ENCODE peak calls at places on chromosomes 2 and 18, in five cellular contexts. K is progenitor cell of endocrine pancreas, A is chondrocyte, Y is cardiac muscle cell, F is foreskin fibroblast. S is an unnamed sample.

GRCh38 chr2:199594443-199594842 is 136.7 kb upstream of the SATB2 start:
- DNase-seq in K (no peak), A (no peak), Y (no peak), F (no peak), S (no peak)

GRCh38 chr2:111667001-111667400 is 217.0 kb downstream of the ANAPC1 start:
- DNase-seq in K (no peak), A (no peak), Y (no peak), F (no peak), S (no peak)

GRCh38 chr2:20966061-20966460 is 77.8 kb downstream of the APOB start:
- DNase-seq in K (no peak), A (no peak), Y (no peak), F (no peak), S (no peak)

GRCh38 chr2:121187351-121187921 is 97.6 kb downstream of the TFCP2L1 start:
- DNase-seq in K (no peak), A (no peak), Y (no peak), F (no peak), S (no peak)

GRCh38 chr2:222613715-222614331 is 42.1 kb downstream of the FARSB start:
- DNase-seq in K (no peak), A (no peak), Y (peak), F (peak), S (peak)

GRCh38 chr18:11323359-11323819 is 174.0 kb upstream of the PIEZO2 start:
- DNase-seq in K (no peak), A (no peak), Y (peak), F (peak), S (no peak)

GRCh38 chr18:25467226-25468065 is 115.5 kb upstream of the ZNF521 start:
- DNase-seq in K (no peak), A (no peak), Y (no peak), F (peak), S (no peak)

GRCh38 chr18:3832211-3832610 is 382.2 kb downstream of the TGIF1 start:
- DNase-seq in K (no peak), A (no peak), Y (no peak), F (no peak), S (no peak)

GRCh38 chr18:11324956-11325873 is 175.8 kb upstream of the PIEZO2 start:
- DNase-seq in K (no peak), A (no peak), Y (peak), F (peak), S (no peak)

GRCh38 chr18:11501352-11501751 is 108.0 kb upstream of the SLC35G4 start:
- DNase-seq in K (no peak), A (no peak), Y (no peak), F (no peak), S (no peak)

GRCh38 chr18:73023975-73024374 is 156.2 kb upstream of the NETO1 start:
- DNase-seq in K (no peak), A (no peak), Y (no peak), F (no peak), S (no peak)

GRCh38 chr18:11391636-11392035 is 217.8 kb upstream of the SLC35G4 start:
- DNase-seq in K (no peak), A (no peak), Y (no peak), F (peak), S (no peak)

GRCh38 chr2:176383836-176384442 is 114.7 kb downstream of the MTX2 start:
- DNase-seq in K (no peak), A (no peak), Y (no peak), F (no peak), S (no peak)

GRCh38 chr2:26691881-26692813 is at the start of gene KCNK3:
- DNase-seq in K (peak), A (no peak), Y (peak), F (peak), S (peak)

GRCh38 chr2:134372611-134373131 is 118.8 kb downstream of the MGAT5 start:
- DNase-seq in K (no peak), A (no peak), Y (peak), F (peak), S (no peak)

GRCh38 chr2:218806346-218806978 is 24.5 kb downstream of the CYP27A1 start:
- DNase-seq in K (no peak), A (no peak), Y (peak), F (peak), S (no peak)

GRCh38 chr2:237012577-237013237 is 73.0 kb upstream of the COPS8 start:
- DNase-seq in K (no peak), A (no peak), Y (peak), F (no peak), S (no peak)

GRCh38 chr2:197431858-197432257 is 3.0 kb downstream of the SF3B1 start:
- DNase-seq in K (no peak), A (no peak), Y (no peak), F (no peak), S (no peak)

GRCh38 chr2:213722564-213722963 is 438.3 kb downstream of the SPAG16 start:
- DNase-seq in K (no peak), A (no peak), Y (no peak), F (no peak), S (no peak)

GRCh38 chr2:213723707-213724106 is 439.4 kb downstream of the SPAG16 start:
- DNase-seq in K (no peak), A (no peak), Y (no peak), F (no peak), S (no peak)

GRCh38 chr2:213726101-213726500 is 441.8 kb downstream of the SPAG16 start:
- DNase-seq in K (no peak), A (no peak), Y (no peak), F (no peak), S (no peak)

DNA sequence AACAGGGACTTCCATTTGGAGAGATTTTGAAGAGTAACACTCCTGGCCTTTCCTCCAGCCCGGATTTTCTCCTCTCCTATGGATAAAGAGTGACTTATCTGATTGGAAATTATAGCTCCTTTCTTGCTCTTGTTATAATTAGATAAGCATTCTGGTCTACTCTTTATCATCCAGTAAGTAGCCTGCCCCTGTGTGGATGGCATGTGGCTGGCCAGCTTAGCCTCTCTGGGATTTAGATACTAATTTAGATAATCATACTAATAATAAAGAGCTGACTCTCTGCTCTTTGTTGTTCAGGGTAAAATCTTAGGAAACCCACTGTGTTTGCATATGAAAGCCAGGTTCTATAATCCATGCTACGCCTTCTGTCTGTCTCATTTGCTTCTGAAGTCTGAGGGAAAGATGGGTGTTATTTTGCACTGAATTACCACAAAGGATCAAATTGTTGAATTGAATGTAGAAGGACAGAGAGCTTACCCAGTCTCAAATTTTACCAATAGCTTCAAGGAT is 438.8 kb downstream of the SPAG16 start:
- DNase-seq in K (no peak), A (no peak), Y (no peak), F (no peak), S (no peak)
- TF ChIP-seq CTCF in K (no peak), A (no peak), Y (no peak), F (no peak), S (no peak)

GRCh38 chr2:9095690-9096089 is 92.2 kb upstream of the MBOAT2 start:
- DNase-seq in K (no peak), A (no peak), Y (peak), F (peak), S (peak)
- TF ChIP-seq CTCF in K (no peak), A (peak), Y (peak), F (peak), S (no peak)

DNA sequence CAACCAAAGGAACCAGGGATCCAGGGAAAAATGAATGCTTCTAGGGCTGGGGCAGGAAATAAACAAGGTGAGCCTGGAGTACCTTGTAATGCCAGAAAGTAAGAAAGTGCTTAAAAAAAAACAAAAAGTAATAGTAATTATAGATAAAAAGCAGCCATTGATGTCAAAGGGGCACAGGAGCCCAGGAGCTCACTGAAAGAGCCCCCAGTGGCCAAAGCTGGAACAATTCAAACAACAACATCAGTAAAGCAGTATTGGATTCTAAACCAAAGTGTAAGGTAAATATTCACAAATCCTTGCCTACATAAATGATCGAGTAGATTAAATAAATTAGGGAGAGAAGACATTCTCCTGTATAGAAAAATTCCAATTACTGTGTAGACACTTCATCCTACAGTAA is 114.3 kb upstream of the ARL4C start:
- DNase-seq in K (no peak), A (no peak), Y (no peak), F (no peak), S (no peak)
- TF ChIP-seq CTCF in K (peak), A (peak), Y (peak), F (peak), S (peak)

DNA sequence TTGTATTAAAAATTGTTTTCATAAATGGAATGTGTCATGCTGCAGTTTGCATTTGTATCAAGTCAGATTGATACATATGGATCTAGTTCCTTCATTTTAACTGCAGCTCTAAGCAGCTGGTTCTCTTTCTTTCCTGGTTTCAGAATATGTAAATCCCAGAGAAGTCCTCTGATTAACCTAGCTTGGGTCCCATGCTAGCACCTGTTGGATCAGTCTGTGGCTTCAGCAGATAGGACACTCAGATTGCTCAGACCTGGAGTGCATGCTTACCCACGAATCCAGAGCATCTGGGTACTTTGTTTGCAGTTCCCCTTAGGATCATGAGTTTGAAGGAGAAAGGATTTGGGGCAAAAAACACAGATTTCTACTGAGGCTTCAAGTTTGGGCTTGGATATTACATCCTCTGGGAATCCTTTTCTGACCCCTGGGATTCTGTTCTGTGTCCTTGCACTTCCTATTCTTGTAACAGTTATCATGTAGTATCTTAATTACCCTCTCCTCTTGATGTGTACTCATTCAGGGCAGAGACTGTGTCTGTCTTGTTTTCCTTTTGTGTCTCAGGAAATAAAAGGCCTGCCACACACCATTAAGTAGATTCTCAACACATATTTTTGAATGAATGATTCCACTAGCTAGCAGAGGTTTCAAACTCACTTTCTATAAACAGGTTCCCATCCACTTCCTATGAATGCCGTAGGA is 142.1 kb downstream of the PHLPP1 start:
- DNase-seq in K (no peak), A (no peak), Y (no peak), F (no peak), S (no peak)
- TF ChIP-seq CTCF in K (no peak), A (no peak), Y (no peak), F (no peak), S (no peak)

DNA sequence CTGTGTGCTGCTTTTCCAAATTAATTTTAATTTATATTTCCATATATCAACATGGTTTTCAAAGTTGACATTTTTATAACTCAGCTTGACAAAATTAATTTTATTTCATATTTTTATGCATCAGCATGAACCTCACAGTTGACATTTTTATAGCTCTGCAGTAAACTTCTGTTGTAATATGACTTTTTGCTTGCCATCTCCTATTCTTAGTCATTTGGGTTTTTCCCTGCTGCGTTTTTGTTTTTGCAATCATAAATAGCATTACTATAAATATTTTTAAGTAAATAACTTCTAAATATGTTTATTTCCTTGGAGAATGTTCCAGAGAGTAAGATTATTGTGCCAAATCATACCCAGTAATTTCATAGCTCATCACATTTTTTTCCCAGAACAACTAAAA is 21.0 kb upstream of the L3MBTL4 start:
- DNase-seq in K (no peak), A (no peak), Y (no peak), F (no peak), S (no peak)
- TF ChIP-seq CTCF in K (no peak), A (no peak), Y (no peak), F (no peak), S (no peak)

GRCh38 chr2:64767670-64768425 is 114.1 kb upstream of the SERTAD2 start:
- DNase-seq in K (peak), A (peak), Y (peak), F (peak), S (peak)
- TF ChIP-seq CTCF in K (no peak), A (peak), Y (no peak), F (no peak), S (no peak)

GRCh38 chr2:149828506-149829210 is 241.1 kb upstream of the MMADHC start:
- DNase-seq in K (no peak), A (no peak), Y (no peak), F (peak), S (no peak)
- TF ChIP-seq CTCF in K (no peak), A (no peak), Y (no peak), F (no peak), S (no peak)

GRCh38 chr2:25567406-25567805 is 106.0 kb downstream of the DTNB start:
- DNase-seq in K (no peak), A (no peak), Y (peak), F (peak), S (no peak)
- TF ChIP-seq CTCF in K (peak), A (peak), Y (peak), F (peak), S (no peak)

DNA sequence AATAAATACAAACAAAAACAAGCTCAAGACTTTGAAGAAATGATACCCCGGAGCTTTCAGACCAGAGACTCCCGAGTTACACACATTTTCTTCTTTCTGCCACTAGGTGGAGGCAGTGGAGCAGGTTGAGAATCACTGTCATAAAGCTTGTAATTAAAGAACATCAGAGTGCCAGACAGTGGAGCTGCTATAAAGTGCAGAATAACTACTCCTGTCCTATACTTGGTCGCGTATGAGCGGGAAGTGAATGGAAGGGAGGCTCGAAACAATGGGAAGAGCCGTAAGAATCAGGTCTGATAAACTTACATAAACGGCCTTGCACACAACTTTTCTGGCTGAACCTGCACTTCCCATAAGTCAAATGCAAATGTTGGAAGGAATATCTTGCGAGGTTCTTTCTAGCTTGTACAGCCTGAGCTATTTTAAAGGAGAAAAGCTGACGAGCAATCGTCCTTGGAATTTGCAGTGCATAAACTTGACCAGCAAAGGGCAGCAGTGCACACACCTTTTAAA is 189.0 kb downstream of the RPIA start:
- DNase-seq in K (no peak), A (no peak), Y (peak), F (peak), S (peak)
- TF ChIP-seq CTCF in K (peak), A (peak), Y (peak), F (peak), S (peak)